ENCODE peak calls at places on chromosome 19, in five cellular contexts. J, T, W, F and H are unnamed samples.

GRCh38 chr19:14440049-14440448 is 6.9 kb downstream of the PKN1 start:
- DNase-seq in W (peak), F (no peak), T (no peak), J (no peak), H (no peak)

GRCh38 chr19:28414748-28415147 is 798.2 kb downstream of the UQCRFS1 start:
- DNase-seq in W (no peak), J (no peak), T (no peak), F (no peak), H (no peak)

GRCh38 chr19:38135150-38135998 is 88.6 kb downstream of the DPF1 start:
- DNase-seq in J (peak), W (no peak), T (no peak), F (no peak), H (no peak)

GRCh38 chr19:16899566-16900075 is 10.8 kb downstream of the F2RL3 start:
- DNase-seq in J (no peak), F (peak), T (peak), W (peak), H (no peak)

GRCh38 chr19:40578442-40578908 is 1.8 kb downstream of the SHKBP1 start:
- DNase-seq in W (peak), J (peak), T (peak), F (no peak), H (no peak)

GRCh38 chr19:47719047-47719885 is 6.0 kb downstream of the EHD2 start:
- DNase-seq in W (no peak), T (peak), F (peak), J (peak), H (no peak)

GRCh38 chr19:55208880-55209429 is 346 bp downstream of the PTPRH start:
- DNase-seq in F (no peak), J (no peak), T (no peak), W (peak), H (no peak)

GRCh38 chr19:37992761-37993160 is 85.8 kb downstream of the SIPA1L3 start:
- DNase-seq in W (no peak), J (no peak), F (no peak), T (no peak), H (no peak)

GRCh38 chr19:19050731-19051130 is 13.1 kb upstream of the SLC25A42 start:
- DNase-seq in F (no peak), T (no peak), W (no peak), J (no peak), H (no peak)

GRCh38 chr19:11286312-11286974 is 9.5 kb upstream of the TSPAN16 start:
- DNase-seq in T (no peak), W (no peak), J (peak), F (no peak), H (no peak)
- TF ChIP-seq MAFK in T (no peak), W (no peak), J (no peak), F (no peak), H (no peak)

GRCh38 chr19:46216612-46217011 is 12.9 kb upstream of the IGFL1 start:
- DNase-seq in W (no peak), F (no peak), J (no peak), T (no peak), H (no peak)

GRCh38 chr19:46217476-46217875 is 12.1 kb upstream of the IGFL1 start:
- DNase-seq in W (no peak), J (no peak), F (no peak), T (no peak), H (no peak)

GRCh38 chr19:46221152-46221551 is 8.4 kb upstream of the IGFL1 start:
- DNase-seq in T (no peak), W (no peak), F (no peak), J (no peak), H (no peak)

GRCh38 chr19:46220038-46220615 is 9.4 kb upstream of the IGFL1 start:
- DNase-seq in W (no peak), F (no peak), T (no peak), J (no peak), H (no peak)

GRCh38 chr19:46218160-46218559 is 11.4 kb upstream of the IGFL1 start:
- DNase-seq in F (peak), J (peak), W (peak), T (no peak), H (peak)
- TF ChIP-seq MAFK in F (no peak), J (no peak), W (no peak), T (no peak), H (no peak)

GRCh38 chr19:30851646-30852045 is 479.5 kb downstream of the ZNF536 start:
- DNase-seq in J (no peak), W (no peak), F (no peak), T (no peak), H (peak)

GRCh38 chr19:30854661-30855060 is 482.5 kb downstream of the ZNF536 start:
- DNase-seq in T (no peak), F (no peak), J (no peak), W (no peak), H (no peak)

GRCh38 chr19:30854207-30854606 is 482.0 kb downstream of the ZNF536 start:
- DNase-seq in J (no peak), F (no peak), W (no peak), T (no peak), H (no peak)

GRCh38 chr19:30853036-30853435 is 480.9 kb downstream of the ZNF536 start:
- DNase-seq in J (no peak), W (no peak), T (no peak), F (no peak), H (no peak)

DNA sequence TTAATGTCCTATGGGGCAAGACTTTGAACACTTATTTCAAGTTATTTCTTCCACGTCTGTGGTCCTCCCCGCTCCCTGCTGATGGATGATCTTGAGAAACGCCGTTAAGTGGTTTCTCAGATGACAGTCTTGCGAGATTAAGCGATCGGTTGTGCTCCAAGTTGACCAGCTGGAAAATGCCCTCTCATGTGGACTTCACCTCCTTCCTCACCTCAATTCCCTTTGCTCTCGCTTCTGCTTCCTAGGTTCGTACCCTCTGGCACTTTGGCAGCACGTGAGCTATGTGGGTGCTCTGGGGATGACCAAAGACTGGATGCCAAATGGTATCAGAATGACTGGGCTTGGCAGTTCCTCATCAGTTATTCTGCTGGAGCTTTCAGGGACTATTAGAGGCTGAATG is 480.0 kb downstream of the ZNF536 start:
- DNase-seq in T (no peak), F (no peak), J (no peak), W (no peak), H (peak)
- TF ChIP-seq MAFK in T (no peak), F (no peak), J (no peak), W (no peak), H (no peak)

GRCh38 chr19:3006075-3006767 is 22.9 kb downstream of the TLE2 start:
- DNase-seq in W (peak), F (no peak), T (no peak), J (no peak), H (peak)
- TF ChIP-seq MAFK in W (no peak), F (no peak), T (no peak), J (no peak), H (no peak)

DNA sequence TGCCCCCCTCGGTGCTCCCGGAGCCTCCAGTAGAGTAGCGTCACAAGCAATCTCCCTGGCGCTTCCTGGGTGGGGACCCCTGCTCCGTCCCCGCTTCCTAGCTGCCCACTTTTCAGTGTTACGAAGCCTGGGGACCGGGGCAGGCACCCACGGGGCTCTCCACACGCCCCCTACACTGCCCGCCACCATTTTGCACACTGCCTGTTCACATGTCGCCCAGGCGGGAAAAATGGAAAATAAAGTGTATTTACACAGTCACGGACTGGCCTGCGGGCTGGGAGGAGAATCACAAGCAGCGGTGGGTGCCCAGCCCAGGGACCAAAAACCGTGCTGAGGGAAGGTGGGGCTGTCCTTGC is 9.5 kb downstream of the PRR36 start:
- DNase-seq in F (no peak), T (no peak), J (no peak), W (no peak), H (no peak)
- TF ChIP-seq MAFK in F (no peak), T (no peak), J (no peak), W (no peak), H (no peak)

DNA sequence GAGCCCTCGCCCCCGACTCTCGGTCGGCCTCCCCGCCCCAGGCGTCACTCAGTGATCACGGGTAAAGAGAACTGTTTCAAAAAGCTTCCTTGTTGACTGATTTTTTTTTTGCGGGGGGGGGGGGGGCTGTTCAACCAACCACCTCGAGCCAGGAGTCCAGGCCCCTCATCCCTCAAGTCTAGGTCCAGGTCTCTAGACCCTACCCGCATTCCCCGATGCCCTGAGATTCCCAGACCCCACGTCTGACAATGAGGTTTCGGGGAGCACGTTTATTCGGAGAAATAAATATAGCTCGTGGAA is 4.3 kb downstream of the HRC start:
- DNase-seq in J (no peak), W (no peak), F (no peak), T (no peak), H (no peak)
- TF ChIP-seq MAFK in J (no peak), W (no peak), F (no peak), T (no peak), H (no peak)